ENCODE peak calls at places on chromosomes 4 and X, in six cellular contexts. One of them, this sample, is unnamed.

GRCh38 chr4:88843067-88843723 is 145.6 kb upstream of the NAP1L5 start:
- DNase-seq in activated CD8-positive, alpha-beta T cell treated with anti-CD3 and anti-CD28 coated beads, Interleukin-2, amount 10 ng/mL, durations not matched to agents 7 days and 5 days: no peak
- DNase-seq in activated T-helper 1 cell treated with anti-CD3 and anti-CD28 coated beads, Interleukin-2, amount 50 U/mL, for 16 hours: no peak
- DNase-seq in Caco-2: no peak
- DNase-seq in NCI-H1694: peak
- DNase-seq in GM23248: peak
- DNase-seq in this sample: no peak

GRCh38 chr4:128768373-128768996 is 41.0 kb upstream of the JADE1 start:
- DNase-seq in Caco-2: no peak
- DNase-seq in NCI-H1694: no peak
- DNase-seq in activated T-helper 1 cell treated with anti-CD3 and anti-CD28 coated beads, Interleukin-2, amount 50 U/mL, for 16 hours: no peak
- DNase-seq in GM23248: peak
- DNase-seq in activated CD8-positive, alpha-beta T cell treated with anti-CD3 and anti-CD28 coated beads, Interleukin-2, amount 10 ng/mL, durations not matched to agents 7 days and 5 days: no peak
- DNase-seq in this sample: peak

GRCh38 chr4:118033148-118034060 is 882 bp upstream of the NDST3 start:
- DNase-seq in GM23248: peak
- DNase-seq in NCI-H1694: peak
- DNase-seq in Caco-2: peak
- DNase-seq in activated T-helper 1 cell treated with anti-CD3 and anti-CD28 coated beads, Interleukin-2, amount 50 U/mL, for 16 hours: no peak
- DNase-seq in activated CD8-positive, alpha-beta T cell treated with anti-CD3 and anti-CD28 coated beads, Interleukin-2, amount 10 ng/mL, durations not matched to agents 7 days and 5 days: no peak
- DNase-seq in this sample: peak

GRCh38 chr4:122604146-122604545 is 16.7 kb downstream of the IL21 start:
- DNase-seq in GM23248: peak
- DNase-seq in activated T-helper 1 cell treated with anti-CD3 and anti-CD28 coated beads, Interleukin-2, amount 50 U/mL, for 16 hours: no peak
- DNase-seq in NCI-H1694: no peak
- DNase-seq in Caco-2: no peak
- DNase-seq in activated CD8-positive, alpha-beta T cell treated with anti-CD3 and anti-CD28 coated beads, Interleukin-2, amount 10 ng/mL, durations not matched to agents 7 days and 5 days: no peak
- DNase-seq in this sample: peak

GRCh38 chr4:103008875-103009729 is 10.4 kb downstream of the SLC9B1 start:
- DNase-seq in GM23248: peak
- DNase-seq in NCI-H1694: peak
- DNase-seq in activated T-helper 1 cell treated with anti-CD3 and anti-CD28 coated beads, Interleukin-2, amount 50 U/mL, for 16 hours: no peak
- DNase-seq in activated CD8-positive, alpha-beta T cell treated with anti-CD3 and anti-CD28 coated beads, Interleukin-2, amount 10 ng/mL, durations not matched to agents 7 days and 5 days: peak
- DNase-seq in Caco-2: peak
- DNase-seq in this sample: peak

GRCh38 chrX:74251006-74251930 is 52.7 kb upstream of the ZCCHC13 start:
- DNase-seq in activated T-helper 1 cell treated with anti-CD3 and anti-CD28 coated beads, Interleukin-2, amount 50 U/mL, for 16 hours: no peak
- DNase-seq in NCI-H1694: no peak
- DNase-seq in GM23248: peak
- DNase-seq in activated CD8-positive, alpha-beta T cell treated with anti-CD3 and anti-CD28 coated beads, Interleukin-2, amount 10 ng/mL, durations not matched to agents 7 days and 5 days: no peak
- DNase-seq in Caco-2: peak
- DNase-seq in this sample: peak

GRCh38 chr4:158580064-158580463 is 58.4 kb downstream of the RXFP1 start:
- DNase-seq in Caco-2: no peak
- DNase-seq in activated CD8-positive, alpha-beta T cell treated with anti-CD3 and anti-CD28 coated beads, Interleukin-2, amount 10 ng/mL, durations not matched to agents 7 days and 5 days: no peak
- DNase-seq in NCI-H1694: no peak
- DNase-seq in GM23248: no peak
- DNase-seq in activated T-helper 1 cell treated with anti-CD3 and anti-CD28 coated beads, Interleukin-2, amount 50 U/mL, for 16 hours: no peak
- DNase-seq in this sample: no peak

GRCh38 chr4:7651461-7651921 is 216.8 kb upstream of the PSAPL1 start:
- DNase-seq in NCI-H1694: no peak
- DNase-seq in GM23248: peak
- DNase-seq in Caco-2: no peak
- DNase-seq in activated CD8-positive, alpha-beta T cell treated with anti-CD3 and anti-CD28 coated beads, Interleukin-2, amount 10 ng/mL, durations not matched to agents 7 days and 5 days: no peak
- DNase-seq in activated T-helper 1 cell treated with anti-CD3 and anti-CD28 coated beads, Interleukin-2, amount 50 U/mL, for 16 hours: no peak
- DNase-seq in this sample: no peak

GRCh38 chrX:53122013-53122412 is 28.1 kb downstream of the KANTR start:
- DNase-seq in GM23248: no peak
- DNase-seq in activated CD8-positive, alpha-beta T cell treated with anti-CD3 and anti-CD28 coated beads, Interleukin-2, amount 10 ng/mL, durations not matched to agents 7 days and 5 days: no peak
- DNase-seq in NCI-H1694: no peak
- DNase-seq in activated T-helper 1 cell treated with anti-CD3 and anti-CD28 coated beads, Interleukin-2, amount 50 U/mL, for 16 hours: no peak
- DNase-seq in Caco-2: no peak
- DNase-seq in this sample: no peak

GRCh38 chr4:8571702-8572685 is 8.2 kb upstream of the GPR78 start:
- DNase-seq in activated CD8-positive, alpha-beta T cell treated with anti-CD3 and anti-CD28 coated beads, Interleukin-2, amount 10 ng/mL, durations not matched to agents 7 days and 5 days: no peak
- DNase-seq in activated T-helper 1 cell treated with anti-CD3 and anti-CD28 coated beads, Interleukin-2, amount 50 U/mL, for 16 hours: no peak
- DNase-seq in Caco-2: peak
- DNase-seq in NCI-H1694: no peak
- DNase-seq in GM23248: peak
- DNase-seq in this sample: no peak

GRCh38 chr4:71136071-71136470 is 142.6 kb downstream of the DCK start:
- DNase-seq in Caco-2: no peak
- DNase-seq in activated T-helper 1 cell treated with anti-CD3 and anti-CD28 coated beads, Interleukin-2, amount 50 U/mL, for 16 hours: no peak
- DNase-seq in GM23248: no peak
- DNase-seq in NCI-H1694: no peak
- DNase-seq in activated CD8-positive, alpha-beta T cell treated with anti-CD3 and anti-CD28 coated beads, Interleukin-2, amount 10 ng/mL, durations not matched to agents 7 days and 5 days: no peak
- DNase-seq in this sample: no peak

GRCh38 chr4:8221476-8221875 is 22.4 kb downstream of the SH3TC1 start:
- DNase-seq in GM23248: peak
- DNase-seq in Caco-2: no peak
- DNase-seq in activated T-helper 1 cell treated with anti-CD3 and anti-CD28 coated beads, Interleukin-2, amount 50 U/mL, for 16 hours: no peak
- DNase-seq in activated CD8-positive, alpha-beta T cell treated with anti-CD3 and anti-CD28 coated beads, Interleukin-2, amount 10 ng/mL, durations not matched to agents 7 days and 5 days: no peak
- DNase-seq in NCI-H1694: no peak
- DNase-seq in this sample: peak

GRCh38 chr4:102761478-102761790 is 666 bp upstream of the MANBA start:
- DNase-seq in activated T-helper 1 cell treated with anti-CD3 and anti-CD28 coated beads, Interleukin-2, amount 50 U/mL, for 16 hours: no peak
- DNase-seq in GM23248: peak
- DNase-seq in NCI-H1694: no peak
- DNase-seq in activated CD8-positive, alpha-beta T cell treated with anti-CD3 and anti-CD28 coated beads, Interleukin-2, amount 10 ng/mL, durations not matched to agents 7 days and 5 days: no peak
- DNase-seq in Caco-2: no peak
- DNase-seq in this sample: peak

GRCh38 chr4:185847352-185848078 is 35.5 kb upstream of the SORBS2 start:
- DNase-seq in Caco-2: no peak
- DNase-seq in activated CD8-positive, alpha-beta T cell treated with anti-CD3 and anti-CD28 coated beads, Interleukin-2, amount 10 ng/mL, durations not matched to agents 7 days and 5 days: no peak
- DNase-seq in NCI-H1694: peak
- DNase-seq in activated T-helper 1 cell treated with anti-CD3 and anti-CD28 coated beads, Interleukin-2, amount 50 U/mL, for 16 hours: no peak
- DNase-seq in GM23248: peak
- DNase-seq in this sample: peak

GRCh38 chr4:150078041-150078995 is at the start of gene DCLK2:
- DNase-seq in activated T-helper 1 cell treated with anti-CD3 and anti-CD28 coated beads, Interleukin-2, amount 50 U/mL, for 16 hours: no peak
- DNase-seq in GM23248: peak
- DNase-seq in Caco-2: peak
- DNase-seq in activated CD8-positive, alpha-beta T cell treated with anti-CD3 and anti-CD28 coated beads, Interleukin-2, amount 10 ng/mL, durations not matched to agents 7 days and 5 days: no peak
- DNase-seq in NCI-H1694: peak
- DNase-seq in this sample: peak

GRCh38 chr4:164935363-164935762 is 42.1 kb downstream of the TRIM61 start:
- DNase-seq in activated CD8-positive, alpha-beta T cell treated with anti-CD3 and anti-CD28 coated beads, Interleukin-2, amount 10 ng/mL, durations not matched to agents 7 days and 5 days: no peak
- DNase-seq in GM23248: no peak
- DNase-seq in activated T-helper 1 cell treated with anti-CD3 and anti-CD28 coated beads, Interleukin-2, amount 50 U/mL, for 16 hours: no peak
- DNase-seq in NCI-H1694: no peak
- DNase-seq in Caco-2: peak
- DNase-seq in this sample: no peak

GRCh38 chrX:38069273-38069672 is 62.9 kb downstream of the SYTL5 start:
- DNase-seq in activated CD8-positive, alpha-beta T cell treated with anti-CD3 and anti-CD28 coated beads, Interleukin-2, amount 10 ng/mL, durations not matched to agents 7 days and 5 days: no peak
- DNase-seq in activated T-helper 1 cell treated with anti-CD3 and anti-CD28 coated beads, Interleukin-2, amount 50 U/mL, for 16 hours: no peak
- DNase-seq in GM23248: no peak
- DNase-seq in NCI-H1694: no peak
- DNase-seq in Caco-2: no peak
- DNase-seq in this sample: no peak